ENCODE peak calls at places on chromosome 12, in five cellular contexts. V is GM23248; N is Jurkat, Clone E6-1; M is right lobe of liver; K is transverse colon. J is an unnamed sample.

GRCh38 chr12:91877022-91877421 is 268.6 kb downstream of the BTG1 start:
- DNase-seq in V (peak), K (peak), N (peak), M (peak), J (no peak)

GRCh38 chr12:60072911-60073310 is 477.1 kb downstream of the SLC16A7 start:
- DNase-seq in V (peak), M (no peak), N (no peak), K (no peak), J (no peak)

GRCh38 chr12:32025906-32026305 is 66.7 kb downstream of the RESF1 start:
- DNase-seq in K (peak), M (no peak), V (no peak), N (peak), J (no peak)

GRCh38 chr12:4447151-4447550 is 1.5 kb upstream of the FGF6 start:
- DNase-seq in N (no peak), M (no peak), V (no peak), K (no peak), J (no peak)

GRCh38 chr12:94712852-94713545 is 62.6 kb upstream of the TMCC3 start:
- DNase-seq in M (no peak), V (no peak), N (no peak), K (no peak), J (no peak)

GRCh38 chr12:46677749-46678148 is 148.0 kb downstream of the SLC38A4 start:
- DNase-seq in M (no peak), K (no peak), N (peak), V (peak), J (no peak)

GRCh38 chr12:22271036-22271435 is 63.5 kb downstream of the ST8SIA1 start:
- DNase-seq in V (peak), K (no peak), N (no peak), M (no peak), J (no peak)

GRCh38 chr12:85309180-85309579 is 29.2 kb downstream of the ALX1 start:
- DNase-seq in N (no peak), V (no peak), M (no peak), K (no peak), J (no peak)

GRCh38 chr12:2297004-2297403 is 244.2 kb downstream of the CACNA1C start:
- DNase-seq in M (no peak), K (no peak), V (no peak), N (no peak), J (no peak)

GRCh38 chr12:113222730-113223531 is 1.7 kb downstream of the TPCN1 start:
- DNase-seq in V (peak), M (peak), K (peak), N (peak), J (peak)

GRCh38 chr12:81888341-81888740 is 129.2 kb upstream of the PPFIA2 start:
- DNase-seq in V (no peak), K (no peak), N (no peak), M (no peak), J (no peak)

GRCh38 chr12:133236144-133236543 is 467 bp upstream of the ANHX start:
- DNase-seq in M (no peak), K (no peak), N (no peak), V (no peak), J (no peak)

GRCh38 chr12:12718853-12719252 is 1.7 kb downstream of the CDKN1B start:
- DNase-seq in M (no peak), K (no peak), N (no peak), V (peak), J (no peak)

GRCh38 chr12:109016016-109016415 is 4.9 kb downstream of the SVOP start:
- DNase-seq in N (no peak), M (no peak), V (no peak), K (no peak), J (no peak)

GRCh38 chr12:79857675-79858074 is 77.2 kb downstream of the PPP1R12A start:
- DNase-seq in K (no peak), M (no peak), N (no peak), V (no peak), J (no peak)

GRCh38 chr12:105334568-105334967 is 4.1 kb downstream of the C12orf75 start:
- DNase-seq in M (no peak), V (peak), N (no peak), K (no peak), J (no peak)
- H3K4me3 ChIP-seq in M (no peak), V (peak), N (no peak), K (no peak), J (no peak)

GRCh38 chr12:806116-806805 is 53.9 kb downstream of the WNK1 start:
- DNase-seq in V (peak), M (no peak), K (no peak), N (no peak), J (no peak)

GRCh38 chr12:805022-805632 is 52.7 kb downstream of the WNK1 start:
- DNase-seq in K (no peak), M (no peak), N (no peak), V (no peak), J (no peak)

GRCh38 chr12:807041-807717 is 54.8 kb downstream of the WNK1 start:
- DNase-seq in M (no peak), K (no peak), V (peak), N (peak), J (no peak)

GRCh38 chr12:802242-802995 is 50.0 kb downstream of the WNK1 start:
- DNase-seq in V (peak), K (no peak), M (no peak), N (no peak), J (no peak)
- H3K4me3 ChIP-seq in V (no peak), K (no peak), M (no peak), N (no peak), J (no peak)

GRCh38 chr12:116382456-116382902 is 105.0 kb upstream of the MED13L start:
- DNase-seq in M (no peak), V (peak), K (no peak), N (no peak), J (no peak)
- H3K4me3 ChIP-seq in M (no peak), V (peak), K (no peak), N (no peak), J (no peak)

DNA sequence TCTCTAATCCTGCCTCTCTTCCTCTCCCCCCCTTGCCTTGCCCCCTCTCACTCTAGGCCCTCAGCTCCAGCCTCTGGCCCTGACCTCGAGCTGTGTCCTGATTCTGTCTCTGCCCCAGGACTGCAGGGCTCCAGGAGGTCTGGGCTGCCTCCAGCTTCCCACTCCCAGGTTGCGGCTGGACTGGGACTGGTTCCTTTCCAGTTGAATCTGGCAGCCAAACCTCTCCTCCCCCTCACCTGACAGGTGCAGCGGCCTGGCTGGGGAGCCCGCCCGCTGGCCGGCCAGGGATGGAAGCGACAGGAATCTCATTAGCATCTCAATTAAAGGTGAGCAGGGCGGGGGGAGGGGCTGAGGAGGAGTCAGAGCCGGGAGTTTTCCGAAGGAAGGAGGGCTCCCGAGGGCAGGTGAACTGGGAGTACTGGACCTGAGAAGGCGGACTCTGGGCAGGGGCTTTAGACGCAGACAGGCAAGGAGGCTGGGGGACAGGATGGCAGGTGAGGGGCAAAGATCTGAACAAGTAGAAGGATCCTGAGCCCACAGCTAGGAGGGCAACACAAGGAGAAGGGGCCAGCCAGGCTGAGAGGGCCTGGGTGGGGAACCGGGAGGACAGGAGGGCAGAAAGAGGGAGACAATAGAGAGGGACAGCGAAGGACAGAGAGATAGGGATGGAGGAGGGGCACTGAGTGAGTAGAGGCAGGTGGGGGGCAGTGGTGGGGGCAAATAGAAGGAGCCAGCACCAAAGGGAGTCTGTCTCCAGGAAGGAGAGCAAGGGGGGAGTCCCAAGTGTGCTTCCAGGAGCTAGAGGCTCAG is at the start of gene SCNN1A:
- DNase-seq in N (no peak), M (no peak), K (peak), V (no peak), J (no peak)
- H3K4me3 ChIP-seq in N (no peak), M (no peak), K (peak), V (no peak), J (no peak)

DNA sequence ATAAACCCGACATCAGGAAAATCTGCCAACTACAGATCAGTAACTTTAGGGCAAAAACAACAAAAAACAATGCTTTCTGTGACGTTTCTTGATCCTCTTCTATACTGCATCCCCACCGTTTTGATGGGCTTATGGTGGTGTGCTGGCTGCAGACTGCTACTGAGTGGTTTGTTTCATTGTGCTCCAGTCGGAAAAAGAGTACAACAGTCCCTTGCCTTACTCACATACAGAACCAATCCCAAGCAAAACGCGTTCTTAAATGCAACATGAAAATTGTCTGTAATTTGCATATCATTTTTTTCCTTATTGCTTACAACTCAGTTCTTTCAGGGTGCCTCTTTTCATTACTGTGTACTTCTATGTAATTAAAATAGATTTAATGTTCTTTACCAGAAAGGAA is 2.3 kb downstream of the ETV6 start:
- DNase-seq in V (peak), M (no peak), N (no peak), K (peak), J (no peak)
- H3K4me3 ChIP-seq in V (peak), M (peak), N (no peak), K (peak), J (peak)

GRCh38 chr12:57229634-57230380 is at the start of gene SHMT2:
- DNase-seq in V (peak), M (peak), N (peak), K (peak), J (peak)

GRCh38 chr12:57233357-57234232 is 4.1 kb downstream of the SHMT2 start:
- DNase-seq in M (no peak), K (no peak), N (no peak), V (peak), J (peak)

GRCh38 chr12:57232156-57232756 is 2.7 kb downstream of the SHMT2 start:
- DNase-seq in M (no peak), V (peak), K (no peak), N (no peak), J (no peak)

GRCh38 chr12:57230381-57231155 is 1.1 kb downstream of the SHMT2 start:
- DNase-seq in K (no peak), M (no peak), N (no peak), V (peak), J (peak)

GRCh38 chr12:57231276-57232021 is 1.9 kb downstream of the SHMT2 start:
- DNase-seq in V (no peak), M (peak), K (no peak), N (no peak), J (peak)
- H3K4me3 ChIP-seq in V (peak), M (peak), K (no peak), N (peak), J (peak)

GRCh38 chr12:51822956-51823355 is 25.6 kb downstream of the FIGNL2 start:
- DNase-seq in M (no peak), N (no peak), K (no peak), V (no peak), J (no peak)

GRCh38 chr12:51820721-51821422 is 27.6 kb downstream of the FIGNL2 start:
- DNase-seq in M (peak), K (peak), N (peak), V (peak), J (peak)

GRCh38 chr12:51822261-51822616 is 26.3 kb downstream of the FIGNL2 start:
- DNase-seq in K (no peak), V (no peak), N (no peak), M (no peak), J (no peak)

GRCh38 chr12:51819851-51820720 is 28.4 kb downstream of the FIGNL2 start:
- DNase-seq in M (peak), V (peak), K (peak), N (no peak), J (peak)

GRCh38 chr12:51821423-51822260 is 26.9 kb downstream of the FIGNL2 start:
- DNase-seq in M (no peak), V (peak), N (no peak), K (no peak), J (peak)
- H3K4me3 ChIP-seq in M (peak), V (peak), N (peak), K (peak), J (peak)

GRCh38 chr12:118372541-118373495 is at the start of gene TAOK3:
- DNase-seq in K (peak), V (peak), M (peak), N (peak), J (peak)
- H3K4me3 ChIP-seq in K (peak), V (peak), M (peak), N (peak), J (peak)

GRCh38 chr12:47754126-47754525 is 4.6 kb downstream of the RAPGEF3 start:
- DNase-seq in M (no peak), K (no peak), N (no peak), V (no peak), J (no peak)
- H3K4me3 ChIP-seq in M (no peak), K (no peak), N (no peak), V (no peak), J (peak)